ENCODE peak calls at places on chromosome 18, in ten cellular contexts. S, W, C, D, X, V, F, N, E and B are unnamed samples. For H3K9me3, the result is how much of the 10 kb centered on the place peaks cover.

GRCh38 chr18:10169064-10169562 is 255.3 kb downstream of the VAPA start:
- DNase-seq in V (no peak), W (no peak), E (no peak), D (peak), C (peak), S (no peak), X (no peak), N (no peak), F (no peak), B (no peak)

GRCh38 chr18:76528477-76529432 is 33.7 kb upstream of the ZNF516 start:
- DNase-seq in W (no peak), N (peak), D (no peak), F (no peak), E (peak), S (no peak), X (peak), C (peak), V (peak), B (peak)

GRCh38 chr18:42414756-42415454 is 459.9 kb downstream of the PIK3C3 start:
- DNase-seq in X (no peak), E (no peak), W (no peak), S (no peak), D (no peak), F (no peak), N (no peak), V (peak), C (no peak), B (peak)

GRCh38 chr18:36817039-36817438 is 11.8 kb downstream of the TPGS2 start:
- DNase-seq in C (no peak), N (no peak), V (no peak), F (no peak), E (no peak), X (no peak), W (no peak), D (no peak), S (no peak), B (no peak)

GRCh38 chr18:24503182-24503581 is 42.7 kb downstream of the HRH4 start:
- DNase-seq in V (no peak), E (no peak), N (no peak), D (no peak), F (no peak), W (no peak), S (no peak), X (no peak), C (no peak), B (no peak)

GRCh38 chr18:28736951-28737350 is 560.0 kb upstream of the CDH2 start:
- DNase-seq in S (no peak), D (no peak), X (no peak), N (no peak), C (no peak), E (no peak), F (no peak), W (no peak), V (no peak), B (no peak)

GRCh38 chr18:24544141-24544498 is 83.7 kb downstream of the HRH4 start:
- DNase-seq in X (no peak), C (no peak), S (peak), F (no peak), E (no peak), W (peak), D (peak), V (peak), N (peak), B (no peak)

GRCh38 chr18:70907673-70908072 is 618.8 kb downstream of the SOCS6 start:
- DNase-seq in D (no peak), C (no peak), F (no peak), X (no peak), W (no peak), V (no peak), S (peak), E (no peak), N (no peak), B (no peak)

GRCh38 chr18:46001074-46001473 is 33.9 kb upstream of the EPG5 start:
- DNase-seq in N (no peak), W (no peak), X (no peak), C (no peak), S (no peak), F (no peak), D (no peak), V (no peak), E (no peak), B (no peak)

GRCh38 chr18:38980420-38980819 is 1414.8 kb upstream of the CELF4 start:
- DNase-seq in V (no peak), W (no peak), S (no peak), F (no peak), E (no peak), N (no peak), D (no peak), C (no peak), X (no peak), B (no peak)

GRCh38 chr18:57437782-57438668 is 2.9 kb downstream of the ONECUT2 start:
- DNase-seq in D (peak), W (no peak), S (peak), V (no peak), F (peak), C (no peak), E (peak), X (no peak), N (peak), B (no peak)
- TF ChIP-seq EP300 in D (peak), W (no peak), S (no peak), V (no peak), F (peak), C (no peak), E (no peak), X (no peak), N (no peak), B (no peak)

GRCh38 chr18:78788161-78788560 is 191.5 kb upstream of the SALL3 start:
- DNase-seq in N (no peak), X (peak), V (no peak), E (no peak), C (no peak), W (no peak), F (no peak), D (no peak), S (no peak), B (no peak)
- H3K9me3 ChIP-seq in N (under half), X (under half), V (under half), E (under half), C (under half), W (under half), F (under half), D (under half), S (under half), B (under half)

DNA sequence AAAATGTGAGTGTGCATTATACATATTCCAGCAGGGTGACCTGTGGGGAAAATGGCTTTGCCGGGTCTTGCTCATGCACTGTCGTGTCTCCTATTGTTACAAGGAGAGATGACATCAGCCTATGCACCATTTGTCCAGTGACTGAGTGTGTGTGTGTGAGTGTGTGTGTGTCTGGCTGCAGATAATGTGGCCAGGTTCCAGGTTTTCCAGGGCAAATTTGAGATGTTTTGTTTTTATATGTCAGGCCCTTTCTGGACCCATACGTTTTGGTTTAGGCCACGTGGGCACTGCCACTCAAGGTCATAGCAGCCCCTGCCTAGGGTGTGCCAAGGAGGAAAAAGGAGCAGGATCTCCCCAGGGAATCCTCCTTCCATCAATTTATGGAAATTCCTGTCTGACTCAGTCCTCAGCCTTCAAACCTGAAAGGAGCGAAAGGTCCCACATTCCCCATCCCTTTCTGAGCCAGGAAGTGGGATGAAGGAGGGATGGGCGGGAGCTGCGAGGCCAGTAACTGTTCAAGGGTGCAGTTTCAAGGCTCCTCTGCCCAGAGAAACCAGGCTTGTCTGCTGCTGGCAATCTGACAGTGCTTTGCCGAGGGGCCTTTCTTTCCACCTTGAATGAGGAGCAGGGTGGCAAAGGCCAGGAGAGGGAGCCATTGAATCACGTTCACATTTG is 93.0 kb upstream of the SMAD2 start:
- DNase-seq in E (peak), F (peak), S (peak), N (peak), V (peak), X (peak), W (peak), D (peak), C (peak), B (peak)
- TF ChIP-seq CTCF in E (no peak), F (peak), S (peak), N (peak), V (no peak), X (no peak), W (peak), D (peak), C (peak), B (no peak)

GRCh38 chr18:54129448-54130134 is 94.9 kb downstream of the MBD2 start:
- DNase-seq in C (no peak), E (no peak), N (no peak), X (no peak), S (no peak), V (no peak), W (no peak), D (no peak), F (no peak), B (no peak)

GRCh38 chr18:54130177-54130576 is 94.3 kb downstream of the MBD2 start:
- DNase-seq in N (no peak), V (no peak), S (no peak), W (no peak), C (no peak), E (no peak), X (no peak), D (no peak), F (no peak), B (no peak)

GRCh38 chr18:54130631-54131030 is 93.8 kb downstream of the MBD2 start:
- DNase-seq in V (no peak), D (no peak), F (no peak), C (no peak), X (no peak), W (no peak), S (no peak), E (no peak), N (no peak), B (no peak)

GRCh38 chr18:54125429-54125828 is 99.0 kb downstream of the MBD2 start:
- DNase-seq in C (no peak), N (no peak), F (no peak), V (no peak), X (no peak), E (no peak), S (no peak), W (no peak), D (no peak), B (no peak)

DNA sequence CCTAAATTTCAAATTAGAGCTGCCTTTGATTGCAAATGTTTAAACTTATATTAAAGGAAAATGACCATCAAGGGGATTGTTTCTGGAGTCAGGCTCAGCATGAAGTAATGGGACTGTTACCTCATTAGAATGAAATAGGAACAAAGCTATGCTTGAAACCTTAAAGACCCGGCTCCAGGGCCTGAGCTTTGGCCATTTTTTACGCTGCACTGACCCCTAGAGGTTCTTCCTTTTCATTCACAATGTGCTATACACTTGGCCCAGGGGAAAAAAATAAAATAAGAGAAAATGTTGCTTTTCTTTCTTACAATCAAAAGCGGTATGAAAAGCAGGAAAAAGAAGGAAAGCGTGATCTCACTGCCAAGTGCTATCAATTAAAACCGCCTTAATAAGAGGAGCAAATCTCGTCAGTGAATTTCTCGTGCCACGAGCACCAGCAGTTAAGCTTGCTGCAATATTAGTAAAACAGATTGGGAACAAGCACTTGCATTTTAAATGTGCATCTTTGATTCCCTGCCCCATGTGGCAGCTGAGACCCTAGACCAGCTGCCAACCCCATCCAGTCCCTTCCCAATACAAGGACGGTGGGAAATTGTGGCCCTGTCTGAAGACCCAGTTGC is 96.6 kb downstream of the MBD2 start:
- DNase-seq in N (peak), C (no peak), S (peak), D (peak), X (no peak), E (no peak), V (no peak), F (peak), W (peak), B (no peak)
- TF ChIP-seq EP300 in N (no peak), C (no peak), S (no peak), D (no peak), X (no peak), E (no peak), V (no peak), F (no peak), W (no peak), B (no peak)

GRCh38 chr18:72566327-72566726 is 22.2 kb upstream of the CBLN2 start:
- DNase-seq in F (no peak), W (no peak), N (no peak), C (no peak), V (no peak), S (no peak), X (no peak), E (no peak), D (no peak), B (no peak)
- H3K9me3 ChIP-seq in F (half or more), W (under half), N (under half), C (under half), V (under half), S (under half), X (under half), E (under half), D (under half), B (under half)

DNA sequence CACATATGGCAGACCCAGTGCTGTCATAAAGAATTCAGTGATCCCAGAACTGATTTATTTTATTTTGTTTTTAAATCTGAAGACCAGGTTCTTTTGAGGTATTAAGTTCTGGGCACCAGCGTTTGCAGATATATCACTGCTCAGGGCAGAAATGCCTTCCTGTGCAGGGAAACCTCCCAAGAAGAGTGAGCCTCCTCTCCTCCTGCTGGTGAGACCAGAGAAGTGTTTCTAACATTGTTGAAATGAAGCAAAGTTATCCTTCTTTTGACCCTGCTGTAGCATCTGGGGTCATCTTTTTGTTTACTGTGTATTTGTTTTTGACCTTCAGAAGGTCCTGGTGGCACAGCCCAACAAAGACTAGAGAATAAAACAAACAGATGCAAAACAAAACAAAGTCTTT is 94.0 kb downstream of the AQP4 start:
- DNase-seq in E (no peak), V (no peak), D (no peak), F (no peak), N (peak), X (no peak), S (no peak), W (no peak), C (peak), B (no peak)
- TF ChIP-seq CTCF in E (peak), V (no peak), D (peak), F (peak), N (peak), X (no peak), S (peak), W (no peak), C (peak), B (no peak)